ENCODE peak calls at places on chromosomes 5 and 9, in ten cellular contexts. L is posterior vena cava; W is AG08396; I is omental fat pad; Y is activated T-cell treated with anti-CD3 and anti-CD28 coated beads, Interleukin-2, amount 50 U/mL, for 72 hours; J is GM12865; V is GM23338; C is NCI-H1105 treated with DMSO at 0.1 percent for 48 hours; K is AG09309; A is RPMI7951. F is an unnamed sample.

GRCh38 chr5:15604986-15605385 is 105.0 kb downstream of the FBXL7 start:
- DNase-seq in C (no peak), V (no peak), Y (no peak), A (no peak), I (no peak), L (no peak), W (no peak), J (no peak), K (no peak), F (no peak)

GRCh38 chr5:89885670-89886069 is 523.9 kb downstream of the CETN3 start:
- DNase-seq in J (no peak), A (no peak), W (no peak), L (no peak), V (no peak), Y (no peak), I (no peak), C (no peak), K (no peak), F (no peak)

GRCh38 chr9:2299843-2300205 is 284.7 kb downstream of the SMARCA2 start:
- DNase-seq in Y (no peak), C (no peak), J (no peak), W (no peak), L (no peak), V (no peak), K (no peak), I (no peak), A (no peak), F (no peak)

GRCh38 chr5:66247176-66247960 is 103.3 kb downstream of the SREK1 start:
- DNase-seq in L (no peak), J (no peak), A (peak), Y (no peak), K (peak), I (no peak), C (no peak), W (peak), V (no peak), F (peak)

GRCh38 chr5:154375331-154376008 is 70.3 kb upstream of the SAP30L start:
- DNase-seq in V (no peak), W (peak), I (no peak), K (no peak), Y (no peak), L (no peak), C (no peak), J (no peak), A (no peak), F (no peak)

GRCh38 chr5:167835146-167835545 is 456.3 kb upstream of the WWC1 start:
- DNase-seq in V (no peak), J (no peak), K (no peak), L (no peak), I (no peak), C (no peak), A (no peak), W (no peak), Y (no peak), F (no peak)

GRCh38 chr5:52132053-52132452 is 655.7 kb upstream of the ITGA1 start:
- DNase-seq in V (no peak), A (no peak), Y (no peak), J (no peak), W (no peak), C (no peak), L (no peak), I (no peak), K (no peak), F (no peak)

GRCh38 chr5:157148734-157149615 is 6.3 kb upstream of the MED7 start:
- DNase-seq in C (peak), J (peak), L (no peak), V (peak), K (no peak), A (peak), W (peak), Y (peak), I (peak), F (peak)

GRCh38 chr9:84337252-84337651 is 3.3 kb downstream of the SLC28A3 start:
- DNase-seq in K (no peak), V (no peak), A (no peak), W (no peak), I (no peak), Y (no peak), J (no peak), L (no peak), C (no peak), F (no peak)

GRCh38 chr9:85067792-85068191 is 398.3 kb downstream of the NTRK2 start:
- DNase-seq in C (no peak), Y (no peak), J (peak), K (no peak), A (no peak), L (no peak), V (no peak), W (no peak), I (no peak), F (no peak)

GRCh38 chr5:142748568-142749249 is 21.5 kb upstream of the ARHGAP26 start:
- DNase-seq in C (peak), K (no peak), Y (peak), W (no peak), I (no peak), L (no peak), A (peak), V (peak), J (peak), F (no peak)

GRCh38 chr9:28378236-28378635 is 805.0 kb upstream of the C9orf72 start:
- DNase-seq in L (no peak), A (no peak), V (no peak), Y (no peak), I (no peak), K (no peak), W (no peak), J (no peak), C (no peak), F (peak)

GRCh38 chr5:53350408-53350807 is 130.0 kb upstream of the FST start:
- DNase-seq in I (no peak), V (no peak), L (no peak), C (no peak), A (no peak), K (no peak), Y (no peak), J (no peak), W (no peak), F (no peak)

GRCh38 chr9:136786451-136786850 is 4.7 kb upstream of the TMEM141 start:
- DNase-seq in V (no peak), J (no peak), K (no peak), I (no peak), A (no peak), C (no peak), Y (no peak), W (no peak), L (peak), F (no peak)

GRCh38 chr9:118303216-118303615 is 599.0 kb downstream of the TLR4 start:
- DNase-seq in I (no peak), K (no peak), L (no peak), A (no peak), Y (no peak), C (no peak), J (no peak), W (no peak), V (no peak), F (no peak)

GRCh38 chr5:140114341-140115185 is 654 bp downstream of the PURA start:
- DNase-seq in Y (peak), A (peak), W (peak), C (peak), V (peak), K (no peak), I (peak), L (peak), J (peak), F (peak)

GRCh38 chr9:137149942-137150484 is 11.1 kb downstream of the GRIN1 start:
- DNase-seq in V (peak), Y (no peak), J (peak), L (no peak), A (no peak), C (no peak), K (no peak), W (no peak), I (no peak), F (no peak)

GRCh38 chr5:109917154-109917546 is 227.4 kb downstream of the MAN2A1 start:
- DNase-seq in A (no peak), L (no peak), K (no peak), J (no peak), I (no peak), C (no peak), W (no peak), V (no peak), Y (no peak), F (no peak)

GRCh38 chr5:58156977-58157701 is 302.7 kb downstream of the PLK2 start:
- DNase-seq in W (no peak), C (peak), L (no peak), Y (no peak), I (no peak), J (peak), A (peak), V (peak), K (no peak), F (no peak)

GRCh38 chr5:128905225-128906110 is 59.8 kb upstream of the SLC27A6 start:
- DNase-seq in C (peak), L (no peak), Y (peak), J (peak), A (peak), I (no peak), W (peak), V (peak), K (peak), F (peak)

GRCh38 chr9:137985637-137986071 is 108.1 kb downstream of the CACNA1B start:
- DNase-seq in J (no peak), L (peak), W (no peak), A (no peak), Y (no peak), K (no peak), I (no peak), C (no peak), V (no peak), F (no peak)

GRCh38 chr9:86353591-86354047 is 591 bp downstream of the TUT7 start:
- DNase-seq in K (no peak), C (peak), V (peak), W (no peak), L (no peak), J (peak), Y (peak), A (peak), I (no peak), F (no peak)

GRCh38 chr9:126510564-126510963 is 103.2 kb upstream of the LMX1B start:
- DNase-seq in K (no peak), A (no peak), J (no peak), W (no peak), Y (no peak), I (no peak), V (no peak), L (peak), C (no peak), F (no peak)

GRCh38 chr5:107958861-107959260 is 288.1 kb upstream of the EFNA5 start:
- DNase-seq in I (no peak), A (no peak), L (no peak), V (no peak), W (no peak), K (no peak), J (no peak), Y (no peak), C (no peak), F (no peak)

GRCh38 chr5:98570661-98571181 is 202.7 kb upstream of the RGMB start:
- DNase-seq in V (no peak), J (no peak), C (no peak), I (no peak), A (peak), W (peak), L (no peak), Y (no peak), K (no peak), F (peak)

GRCh38 chr9:134774991-134775540 is 105.5 kb upstream of the FCN2 start:
- DNase-seq in Y (no peak), J (no peak), C (no peak), L (no peak), W (no peak), I (no peak), A (no peak), K (no peak), V (no peak), F (no peak)

GRCh38 chr9:36847781-36848673 is 186.0 kb downstream of the PAX5 start:
- DNase-seq in A (no peak), J (no peak), C (no peak), W (no peak), Y (no peak), I (no peak), K (no peak), V (no peak), L (no peak), F (no peak)

GRCh38 chr5:139137703-139138102 is 60.5 kb downstream of the SIL1 start:
- DNase-seq in W (no peak), K (no peak), A (peak), Y (no peak), J (peak), I (no peak), L (no peak), V (peak), C (no peak), F (peak)

GRCh38 chr5:432201-432927 is 10.6 kb upstream of the EXOC3 start:
- DNase-seq in C (no peak), V (no peak), Y (no peak), J (no peak), K (no peak), L (peak), A (no peak), I (no peak), W (no peak), F (no peak)

GRCh38 chr9:136762221-136762691 is 2.1 kb downstream of the LCN15 start:
- DNase-seq in Y (no peak), L (peak), J (no peak), W (no peak), A (no peak), V (no peak), C (no peak), K (no peak), I (no peak), F (no peak)

GRCh38 chr5:91079037-91079436 is 304.1 kb downstream of the ARRDC3 start:
- DNase-seq in K (no peak), W (no peak), Y (no peak), I (no peak), A (peak), C (no peak), J (peak), V (no peak), L (no peak), F (no peak)

GRCh38 chr9:136666364-136667216 is 3.9 kb downstream of the EGFL7 start:
- DNase-seq in A (no peak), V (peak), Y (no peak), J (no peak), C (no peak), W (peak), K (no peak), L (no peak), I (no peak), F (no peak)

F was measured in foreskin melanocyte.